ENCODE peak calls at places on chromosomes 12 and 14, in eight cellular contexts. One of them, this sample, is unnamed.

GRCh38 chr12:29242921-29243431 is 93.9 kb downstream of the FAR2 start:
- DNase-seq in GM04504: no peak
- DNase-seq in heart left ventricle: no peak
- DNase-seq in uterus: no peak
- DNase-seq in RWPE1: no peak
- DNase-seq in progenitor cell of endocrine pancreas: no peak
- DNase-seq in left colon: no peak
- DNase-seq in activated CD8-positive, alpha-beta memory T cell treated with anti-CD3 and anti-CD28 coated beads for 4 hours: no peak
- DNase-seq in this sample: no peak

GRCh38 chr12:9869307-9870161 is at the start of gene CLEC2B:
- DNase-seq in left colon: no peak
- DNase-seq in RWPE1: peak
- DNase-seq in progenitor cell of endocrine pancreas: no peak
- DNase-seq in uterus: peak
- DNase-seq in heart left ventricle: no peak
- DNase-seq in activated CD8-positive, alpha-beta memory T cell treated with anti-CD3 and anti-CD28 coated beads for 4 hours: no peak
- DNase-seq in GM04504: peak
- DNase-seq in this sample: no peak

GRCh38 chr12:116454950-116455447 is 104.2 kb upstream of the MAP1LC3B2 start:
- DNase-seq in heart left ventricle: no peak
- DNase-seq in GM04504: peak
- DNase-seq in uterus: no peak
- DNase-seq in progenitor cell of endocrine pancreas: no peak
- DNase-seq in RWPE1: peak
- DNase-seq in left colon: no peak
- DNase-seq in activated CD8-positive, alpha-beta memory T cell treated with anti-CD3 and anti-CD28 coated beads for 4 hours: no peak
- DNase-seq in this sample: no peak

GRCh38 chr14:32821989-32822653 is 116.6 kb upstream of the NPAS3 start:
- DNase-seq in left colon: no peak
- DNase-seq in RWPE1: no peak
- DNase-seq in GM04504: no peak
- DNase-seq in uterus: no peak
- DNase-seq in heart left ventricle: no peak
- DNase-seq in progenitor cell of endocrine pancreas: no peak
- DNase-seq in activated CD8-positive, alpha-beta memory T cell treated with anti-CD3 and anti-CD28 coated beads for 4 hours: no peak
- DNase-seq in this sample: no peak

GRCh38 chr12:112891093-112892024 is 15.4 kb upstream of the OAS1 start:
- DNase-seq in RWPE1: no peak
- DNase-seq in uterus: no peak
- DNase-seq in GM04504: no peak
- DNase-seq in activated CD8-positive, alpha-beta memory T cell treated with anti-CD3 and anti-CD28 coated beads for 4 hours: no peak
- DNase-seq in heart left ventricle: no peak
- DNase-seq in left colon: no peak
- DNase-seq in progenitor cell of endocrine pancreas: no peak
- DNase-seq in this sample: peak

GRCh38 chr12:47839214-47839613 is 19.5 kb upstream of the HDAC7 start:
- DNase-seq in activated CD8-positive, alpha-beta memory T cell treated with anti-CD3 and anti-CD28 coated beads for 4 hours: no peak
- DNase-seq in GM04504: no peak
- DNase-seq in left colon: no peak
- DNase-seq in heart left ventricle: no peak
- DNase-seq in uterus: no peak
- DNase-seq in RWPE1: no peak
- DNase-seq in progenitor cell of endocrine pancreas: no peak
- DNase-seq in this sample: no peak

GRCh38 chr14:55512421-55512820 is 67.6 kb upstream of the KTN1 start:
- DNase-seq in RWPE1: no peak
- DNase-seq in progenitor cell of endocrine pancreas: no peak
- DNase-seq in uterus: no peak
- DNase-seq in heart left ventricle: no peak
- DNase-seq in activated CD8-positive, alpha-beta memory T cell treated with anti-CD3 and anti-CD28 coated beads for 4 hours: no peak
- DNase-seq in GM04504: peak
- DNase-seq in left colon: no peak
- DNase-seq in this sample: no peak

GRCh38 chr12:127389923-127390322 is 877.0 kb upstream of the TMEM132C start:
- DNase-seq in RWPE1: peak
- DNase-seq in activated CD8-positive, alpha-beta memory T cell treated with anti-CD3 and anti-CD28 coated beads for 4 hours: no peak
- DNase-seq in heart left ventricle: no peak
- DNase-seq in progenitor cell of endocrine pancreas: peak
- DNase-seq in left colon: no peak
- DNase-seq in GM04504: peak
- DNase-seq in uterus: no peak
- DNase-seq in this sample: no peak

GRCh38 chr12:57243521-57244305 is 7.3 kb downstream of the STAC3 start:
- DNase-seq in left colon: peak
- DNase-seq in heart left ventricle: peak
- DNase-seq in RWPE1: peak
- DNase-seq in activated CD8-positive, alpha-beta memory T cell treated with anti-CD3 and anti-CD28 coated beads for 4 hours: peak
- DNase-seq in progenitor cell of endocrine pancreas: peak
- DNase-seq in GM04504: no peak
- DNase-seq in uterus: peak
- DNase-seq in this sample: peak

GRCh38 chr14:99136047-99136400 is 136.0 kb downstream of the BCL11B start:
- DNase-seq in RWPE1: no peak
- DNase-seq in activated CD8-positive, alpha-beta memory T cell treated with anti-CD3 and anti-CD28 coated beads for 4 hours: no peak
- DNase-seq in uterus: no peak
- DNase-seq in left colon: no peak
- DNase-seq in heart left ventricle: no peak
- DNase-seq in progenitor cell of endocrine pancreas: no peak
- DNase-seq in GM04504: no peak
- DNase-seq in this sample: no peak

GRCh38 chr12:109150124-109150640 is 33.8 kb downstream of the ACACB start:
- DNase-seq in RWPE1: no peak
- DNase-seq in activated CD8-positive, alpha-beta memory T cell treated with anti-CD3 and anti-CD28 coated beads for 4 hours: no peak
- DNase-seq in GM04504: no peak
- DNase-seq in left colon: peak
- DNase-seq in uterus: no peak
- DNase-seq in heart left ventricle: no peak
- DNase-seq in progenitor cell of endocrine pancreas: no peak
- DNase-seq in this sample: no peak

GRCh38 chr14:32422440-32422839 is 93.3 kb downstream of the AKAP6 start:
- DNase-seq in left colon: no peak
- DNase-seq in RWPE1: no peak
- DNase-seq in GM04504: no peak
- DNase-seq in activated CD8-positive, alpha-beta memory T cell treated with anti-CD3 and anti-CD28 coated beads for 4 hours: no peak
- DNase-seq in progenitor cell of endocrine pancreas: no peak
- DNase-seq in heart left ventricle: no peak
- DNase-seq in uterus: no peak
- DNase-seq in this sample: no peak

GRCh38 chr12:11071414-11071813 is 9.3 kb upstream of the TAS2R46 start:
- DNase-seq in left colon: no peak
- DNase-seq in heart left ventricle: no peak
- DNase-seq in uterus: no peak
- DNase-seq in GM04504: no peak
- DNase-seq in progenitor cell of endocrine pancreas: no peak
- DNase-seq in activated CD8-positive, alpha-beta memory T cell treated with anti-CD3 and anti-CD28 coated beads for 4 hours: no peak
- DNase-seq in RWPE1: no peak
- DNase-seq in this sample: no peak

GRCh38 chr14:77039285-77040058 is 11.0 kb upstream of the IRF2BPL start:
- DNase-seq in progenitor cell of endocrine pancreas: no peak
- DNase-seq in activated CD8-positive, alpha-beta memory T cell treated with anti-CD3 and anti-CD28 coated beads for 4 hours: no peak
- DNase-seq in left colon: no peak
- DNase-seq in RWPE1: no peak
- DNase-seq in uterus: peak
- DNase-seq in heart left ventricle: no peak
- DNase-seq in GM04504: no peak
- DNase-seq in this sample: no peak

GRCh38 chr12:132614861-132615578 is 3.6 kb upstream of the P2RX2 start:
- DNase-seq in left colon: peak
- DNase-seq in activated CD8-positive, alpha-beta memory T cell treated with anti-CD3 and anti-CD28 coated beads for 4 hours: peak
- DNase-seq in GM04504: peak
- DNase-seq in uterus: peak
- DNase-seq in heart left ventricle: peak
- DNase-seq in progenitor cell of endocrine pancreas: peak
- DNase-seq in RWPE1: peak
- DNase-seq in this sample: peak

GRCh38 chr12:92608418-92609091 is 94.2 kb upstream of the PLEKHG7 start:
- DNase-seq in progenitor cell of endocrine pancreas: no peak
- DNase-seq in GM04504: no peak
- DNase-seq in uterus: no peak
- DNase-seq in heart left ventricle: no peak
- DNase-seq in left colon: no peak
- DNase-seq in RWPE1: peak
- DNase-seq in activated CD8-positive, alpha-beta memory T cell treated with anti-CD3 and anti-CD28 coated beads for 4 hours: no peak
- DNase-seq in this sample: no peak

GRCh38 chr12:1926274-1926673 is 7.8 kb upstream of the CACNA2D4 start:
- DNase-seq in progenitor cell of endocrine pancreas: no peak
- DNase-seq in activated CD8-positive, alpha-beta memory T cell treated with anti-CD3 and anti-CD28 coated beads for 4 hours: no peak
- DNase-seq in GM04504: no peak
- DNase-seq in heart left ventricle: no peak
- DNase-seq in left colon: no peak
- DNase-seq in RWPE1: no peak
- DNase-seq in uterus: peak
- DNase-seq in this sample: no peak

GRCh38 chr14:100223332-100224171 is 15.4 kb upstream of the YY1 start:
- DNase-seq in GM04504: no peak
- DNase-seq in left colon: no peak
- DNase-seq in uterus: no peak
- DNase-seq in heart left ventricle: no peak
- DNase-seq in activated CD8-positive, alpha-beta memory T cell treated with anti-CD3 and anti-CD28 coated beads for 4 hours: no peak
- DNase-seq in progenitor cell of endocrine pancreas: no peak
- DNase-seq in RWPE1: no peak
- DNase-seq in this sample: no peak

GRCh38 chr12:70722584-70723343 is 85.5 kb upstream of the PTPRB start:
- DNase-seq in uterus: peak
- DNase-seq in GM04504: no peak
- DNase-seq in heart left ventricle: no peak
- DNase-seq in left colon: no peak
- DNase-seq in progenitor cell of endocrine pancreas: no peak
- DNase-seq in activated CD8-positive, alpha-beta memory T cell treated with anti-CD3 and anti-CD28 coated beads for 4 hours: no peak
- DNase-seq in RWPE1: no peak
- DNase-seq in this sample: no peak

GRCh38 chr14:41873379-41874034 is 266.8 kb downstream of the LRFN5 start:
- DNase-seq in RWPE1: no peak
- DNase-seq in heart left ventricle: no peak
- DNase-seq in activated CD8-positive, alpha-beta memory T cell treated with anti-CD3 and anti-CD28 coated beads for 4 hours: no peak
- DNase-seq in uterus: no peak
- DNase-seq in progenitor cell of endocrine pancreas: no peak
- DNase-seq in GM04504: no peak
- DNase-seq in left colon: no peak
- DNase-seq in this sample: no peak

GRCh38 chr14:99252940-99253868 is 18.8 kb downstream of the BCL11B start:
- DNase-seq in progenitor cell of endocrine pancreas: no peak
- DNase-seq in activated CD8-positive, alpha-beta memory T cell treated with anti-CD3 and anti-CD28 coated beads for 4 hours: no peak
- DNase-seq in heart left ventricle: no peak
- DNase-seq in RWPE1: no peak
- DNase-seq in GM04504: no peak
- DNase-seq in left colon: no peak
- DNase-seq in uterus: no peak
- DNase-seq in this sample: no peak

GRCh38 chr12:57890191-57891120 is 43.9 kb upstream of the CTDSP2 start:
- DNase-seq in progenitor cell of endocrine pancreas: no peak
- DNase-seq in uterus: no peak
- DNase-seq in left colon: no peak
- DNase-seq in GM04504: no peak
- DNase-seq in heart left ventricle: no peak
- DNase-seq in RWPE1: no peak
- DNase-seq in activated CD8-positive, alpha-beta memory T cell treated with anti-CD3 and anti-CD28 coated beads for 4 hours: no peak
- DNase-seq in this sample: no peak

GRCh38 chr14:40887912-40888311 is 718.8 kb upstream of the LRFN5 start:
- DNase-seq in left colon: no peak
- DNase-seq in GM04504: no peak
- DNase-seq in heart left ventricle: no peak
- DNase-seq in uterus: no peak
- DNase-seq in RWPE1: no peak
- DNase-seq in activated CD8-positive, alpha-beta memory T cell treated with anti-CD3 and anti-CD28 coated beads for 4 hours: no peak
- DNase-seq in progenitor cell of endocrine pancreas: no peak
- DNase-seq in this sample: no peak

This sample was measured in left cardiac atrium.